ENCODE peak calls at places on chromosomes 16 and 17, in four cellular contexts. X is upper lobe of right lung, U is caudate nucleus, Y is small intestine. H is an unnamed sample.
A peak's percentile ranks its signal among the peaks of the same experiment; 100 is the strongest.

GRCh38 chr17:66952031-66952524 is 12.4 kb upstream of the CACNG4 start:
- DNase-seq in X (peak; percentile 77), U (no peak), Y (peak; percentile 76), H (no peak)

GRCh38 chr17:42294469-42295398 is 6.4 kb downstream of the STAT5A start:
- DNase-seq in X (peak; percentile 40), Y (no peak), U (no peak), H (peak; percentile 38)

GRCh38 chr16:74448990-74449389 is 27.7 kb upstream of the CLEC18B start:
- DNase-seq in U (no peak), X (no peak), Y (peak; percentile 91), H (peak; percentile 85)

GRCh38 chr16:18937390-18937789 is 11.2 kb upstream of the SMG1 start:
- DNase-seq in Y (peak; percentile 48), X (no peak), U (no peak), H (no peak)

GRCh38 chr17:41578971-41579370 is 7.1 kb upstream of the KRT9 start:
- DNase-seq in Y (no peak), U (no peak), X (no peak), H (no peak)

GRCh38 chr16:29729116-29729521 is 16.7 kb downstream of the C16orf54 start:
- DNase-seq in X (peak; percentile 48), Y (peak; percentile 48), U (no peak), H (peak; percentile 3)

GRCh38 chr17:40121191-40121885 is 433 bp upstream of the MSL1 start:
- DNase-seq in X (peak; percentile 78), Y (no peak), U (peak; percentile 73), H (peak; percentile 86)

GRCh38 chr17:39166437-39167335 is 725 bp upstream of the ARL5C start:
- DNase-seq in Y (no peak), U (no peak), X (no peak), H (no peak)

GRCh38 chr17:50660042-50660886 is 25.6 kb downstream of the ABCC3 start:
- DNase-seq in Y (peak; percentile 72), X (no peak), U (no peak), H (no peak)

GRCh38 chr17:77856551-77857305 is 101.8 kb upstream of the TNRC6C start:
- DNase-seq in X (peak; percentile 53), U (no peak), Y (no peak), H (no peak)

GRCh38 chr17:15659663-15660062 is 24.4 kb downstream of the TRIM16 start:
- DNase-seq in Y (no peak), X (peak; percentile 68), U (no peak), H (no peak)

GRCh38 chr17:18186271-18186982 is 2.8 kb downstream of the ALKBH5 start:
- DNase-seq in U (no peak), Y (no peak), X (no peak), H (no peak)
- H3K27ac ChIP-seq in U (peak overlapping the region; percentile 81), Y (no peak overlapping the region), X (peak overlapping the region; percentile 40), H (peak overlapping the region; percentile 16)

DNA sequence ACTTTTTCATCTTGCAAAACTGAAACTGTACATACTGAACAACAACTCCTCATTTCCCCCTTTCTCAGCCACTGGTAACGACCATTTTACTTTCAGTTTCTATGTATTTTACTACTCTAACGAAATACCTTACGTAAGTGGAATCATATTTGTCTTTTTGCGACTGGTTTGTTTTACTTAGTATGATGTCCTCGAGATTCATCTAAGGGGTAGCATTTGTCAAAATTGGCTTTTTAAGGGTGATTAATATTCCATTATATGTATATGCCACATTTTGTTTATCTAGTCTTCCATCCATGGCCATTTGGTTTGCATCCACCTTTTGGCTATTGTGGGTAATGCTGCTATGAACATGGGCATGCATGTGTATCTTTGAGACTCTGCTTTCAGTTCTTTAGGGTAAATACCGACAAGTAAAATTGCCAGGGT is 10.4 kb downstream of the KPNB1 start:
- DNase-seq in X (no peak), Y (peak; percentile 33), U (no peak), H (no peak)
- H3K27ac ChIP-seq in X (peak overlapping the region; percentile 53), Y (no peak overlapping the region), U (no peak overlapping the region), H (no peak overlapping the region)

GRCh38 chr16:17471745-17472075 is 950 bp upstream of the XYLT1 start:
- DNase-seq in X (no peak), U (no peak), Y (no peak), H (no peak)
- H3K27ac ChIP-seq in X (no peak overlapping the region), U (no peak overlapping the region), Y (peak overlapping the region; percentile 67), H (peak overlapping the region; percentile 69)

DNA sequence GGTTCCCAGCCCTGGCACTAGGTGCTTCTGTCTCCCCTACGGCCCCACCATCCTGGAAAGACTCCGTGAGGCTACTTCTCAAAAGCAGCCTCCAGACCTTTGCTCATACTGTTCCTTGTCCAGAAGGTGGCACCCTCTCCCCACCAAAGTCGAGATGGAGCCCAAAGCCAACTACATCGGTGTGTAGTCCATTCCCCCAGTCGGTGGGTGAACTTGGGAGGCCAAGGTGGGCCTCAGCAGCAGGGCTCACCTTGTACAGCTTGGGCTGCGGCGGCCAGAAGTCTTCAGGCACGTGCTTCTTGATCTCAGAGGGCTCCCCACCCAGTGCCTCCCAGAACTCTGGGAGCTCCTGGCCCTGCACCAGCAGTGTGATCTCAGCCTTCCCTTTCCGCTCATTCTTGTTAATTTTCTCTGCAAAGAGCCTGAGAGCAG is 10.2 kb downstream of the FLII start:
- DNase-seq in Y (peak; percentile 78), X (no peak), U (peak; percentile 55), H (no peak)
- H3K27ac ChIP-seq in Y (no peak overlapping the region), X (peak overlapping the region; percentile 44), U (peak overlapping the region; percentile 42), H (no peak overlapping the region)

DNA sequence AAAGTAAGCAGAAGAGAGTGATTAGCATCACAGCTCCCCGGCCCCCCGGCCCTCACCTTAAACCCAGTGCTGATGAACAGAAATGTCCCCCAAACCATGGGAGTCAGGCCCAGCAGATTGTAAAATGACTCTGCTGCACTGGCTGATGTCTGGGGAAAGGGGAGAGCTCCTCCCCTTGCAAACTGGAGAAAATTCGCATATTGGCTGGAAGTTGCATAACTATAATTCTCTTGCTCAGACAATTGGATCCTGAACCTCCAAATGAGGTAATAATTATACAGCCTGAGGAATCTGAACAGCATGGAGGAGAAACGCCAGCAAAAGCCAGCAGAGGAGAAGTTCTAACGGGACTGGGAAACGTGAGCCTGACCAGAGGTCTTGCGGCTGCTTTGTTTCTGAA is 109.7 kb downstream of the C16orf95 start:
- DNase-seq in X (no peak), U (no peak), Y (no peak), H (no peak)
- H3K27ac ChIP-seq in X (no peak overlapping the region), U (no peak overlapping the region), Y (no peak overlapping the region), H (no peak overlapping the region)

GRCh38 chr17:54899721-54900456 is 763 bp upstream of the TOM1L1 start:
- DNase-seq in Y (peak; percentile 11), U (peak; percentile 0), X (no peak), H (no peak)

GRCh38 chr17:54900457-54901229 is at the start of gene TOM1L1:
- DNase-seq in X (peak; percentile 93), U (peak; percentile 75), Y (peak; percentile 94), H (peak; percentile 79)

GRCh38 chr17:54899201-54899600 is 1.5 kb upstream of the TOM1L1 start:
- DNase-seq in Y (no peak), X (no peak), U (no peak), H (no peak)

GRCh38 chr17:54901230-54901847 is 687 bp downstream of the TOM1L1 start:
- DNase-seq in Y (peak; percentile 90), U (peak; percentile 19), X (no peak), H (no peak)

DNA sequence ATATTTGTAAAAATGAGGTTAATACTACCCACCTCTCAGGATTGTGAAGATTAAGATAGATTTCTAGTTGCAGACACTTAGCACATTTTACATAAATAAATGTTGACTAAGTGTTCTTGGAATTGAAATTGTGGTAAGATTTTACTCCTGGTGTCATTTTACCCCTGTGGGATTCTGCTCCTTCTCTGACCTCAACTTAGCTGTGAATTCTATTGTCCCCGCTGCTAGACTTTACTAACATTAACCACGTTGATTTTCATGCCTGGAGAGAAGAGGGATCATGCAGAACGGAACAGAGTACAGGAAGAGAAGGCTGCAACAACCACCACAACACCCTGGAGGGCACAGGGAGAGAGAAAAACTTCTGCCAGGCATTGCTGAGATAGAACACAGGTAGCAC is 2.1 kb upstream of the TOM1L1 start:
- DNase-seq in Y (no peak), X (no peak), U (no peak), H (no peak)
- H3K27ac ChIP-seq in Y (no peak overlapping the region), X (no peak overlapping the region), U (no peak overlapping the region), H (no peak overlapping the region)

DNA sequence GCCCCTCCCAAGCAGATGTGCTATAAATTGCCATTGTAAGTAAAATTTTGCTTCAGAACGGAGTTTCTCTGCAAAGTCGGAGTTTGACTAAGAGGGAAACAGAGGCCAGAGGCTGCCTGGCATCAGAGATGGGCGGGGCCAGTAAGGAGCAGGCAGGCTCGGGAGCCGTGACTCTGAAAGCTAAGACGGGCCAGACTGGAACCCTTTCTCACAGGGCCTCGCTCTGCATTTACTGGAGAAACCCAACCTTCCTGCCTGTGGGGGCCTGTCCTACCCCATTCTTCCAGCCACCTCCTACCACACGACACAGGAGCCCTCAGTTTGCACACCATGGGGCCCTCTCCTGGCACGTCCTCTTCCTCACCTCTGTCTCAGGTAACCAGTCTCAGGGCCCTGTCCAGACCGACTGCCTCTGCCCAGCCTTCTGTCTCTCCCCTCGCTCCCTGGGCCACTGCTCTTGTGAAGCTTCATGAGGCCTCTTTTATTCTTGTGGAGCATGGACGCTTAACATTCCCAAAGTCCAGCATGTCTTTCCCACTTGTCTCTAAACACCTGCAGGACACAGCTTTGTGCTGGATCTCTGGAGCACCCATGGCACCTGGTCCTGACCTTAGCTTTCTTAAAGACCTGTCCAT is 48.4 kb upstream of the ACSF3 start:
- DNase-seq in X (peak; percentile 33), Y (no peak), U (no peak), H (peak; percentile 65)
- H3K27ac ChIP-seq in X (no peak overlapping the region), Y (no peak overlapping the region), U (no peak overlapping the region), H (no peak overlapping the region)

GRCh38 chr17:78996781-78997201 is 12.8 kb downstream of the CANT1 start:
- DNase-seq in Y (no peak), U (no peak), X (no peak), H (peak; percentile 76)

GRCh38 chr17:78995022-78995760 is 14.4 kb downstream of the CANT1 start:
- DNase-seq in X (peak; percentile 64), U (no peak), Y (no peak), H (peak; percentile 75)

GRCh38 chr17:78997231-78997741 is 12.3 kb downstream of the CANT1 start:
- DNase-seq in Y (no peak), X (no peak), U (no peak), H (peak; percentile 44)

GRCh38 chr17:78993981-78994671 is 14.4 kb upstream of the LGALS3BP start:
- DNase-seq in U (no peak), X (no peak), Y (no peak), H (peak; percentile 72)

GRCh38 chr17:78995761-78996451 is 13.7 kb downstream of the CANT1 start:
- DNase-seq in Y (peak; percentile 96), U (no peak), X (peak; percentile 80), H (peak; percentile 40)
- H3K27ac ChIP-seq in Y (peak overlapping the region; percentile 82), U (peak overlapping the region; percentile 30), X (peak overlapping the region; percentile 66), H (no peak overlapping the region)

GRCh38 chr17:80000955-80001354 is 34.7 kb downstream of the TBC1D16 start:
- DNase-seq in X (no peak), Y (no peak), U (no peak), H (no peak)
- H3K27ac ChIP-seq in X (no peak overlapping the region), Y (no peak overlapping the region), U (no peak overlapping the region), H (no peak overlapping the region)